ENCODE peak calls at places on chromosomes 2 and 18, in eight cellular contexts. Z is naive B cell; M is RWPE2; E is right cardiac atrium; X is left cardiac atrium; A is activated T-helper 17 cell treated with anti-CD3 and anti-CD28 coated beads, Interleukin-2, amount 50 U/mL, for 72 hours; D is Right ventricle myocardium inferior; R is SK-N-SH treated with all-trans-retinoic acid at 6 μM for 48 hours. O is an unnamed sample.

GRCh38 chr2:239295377-239296019 is 105.3 kb downstream of the HDAC4 start:
- ATAC-seq in Z (no peak), M (no peak), E (peak; percentile 52), X (no peak), A (no peak), D (no peak), R (no peak), O (no peak)

GRCh38 chr2:68936462-68936861 is 16.2 kb downstream of the GKN2 start:
- ATAC-seq in Z (no peak), M (peak; percentile 94), E (no peak), X (no peak), A (no peak), D (no peak), R (peak; percentile 84), O (no peak)

GRCh38 chr2:186569906-186570305 is 19.9 kb upstream of the ITGAV start:
- ATAC-seq in Z (no peak), M (no peak), E (no peak), X (no peak), A (no peak), D (no peak), R (peak; percentile 52), O (no peak)

GRCh38 chr18:25561923-25562322 is 210.0 kb upstream of the ZNF521 start:
- ATAC-seq in Z (no peak), M (no peak), E (no peak), X (no peak), A (no peak), D (no peak), R (peak; percentile 51), O (no peak)

GRCh38 chr2:101961287-101962242 is 30.2 kb upstream of the IL1R2 start:
- ATAC-seq in Z (no peak), M (no peak), E (peak; percentile 90), X (peak; percentile 90), A (no peak), D (peak; percentile 91), R (no peak), O (peak; percentile 93)

GRCh38 chr2:29226375-29226774 is 111.2 kb downstream of the CLIP4 start:
- ATAC-seq in Z (no peak), M (no peak), E (no peak), X (no peak), A (no peak), D (no peak), R (no peak), O (no peak)

GRCh38 chr2:26477126-26477910 is 606 bp downstream of the OTOF start:
- ATAC-seq in Z (no peak), M (no peak), E (no peak), X (no peak), A (peak; percentile 76), D (no peak), R (no peak), O (no peak)

GRCh38 chr2:54942373-54942772 is 107.9 kb downstream of the RTN4 start:
- ATAC-seq in Z (no peak), M (no peak), E (no peak), X (no peak), A (peak; percentile 67), D (no peak), R (no peak), O (no peak)

GRCh38 chr2:1755436-1756191 is 11.3 kb upstream of the PXDN start:
- ATAC-seq in Z (no peak), M (no peak), E (peak; percentile 34), X (no peak), A (no peak), D (no peak), R (no peak), O (no peak)

GRCh38 chr18:56538756-56539155 is 99.6 kb downstream of the TXNL1 start:
- ATAC-seq in Z (no peak), M (no peak), E (no peak), X (no peak), A (no peak), D (no peak), R (no peak), O (no peak)

GRCh38 chr2:106208874-106209273 is 14.8 kb upstream of the UXS1 start:
- ATAC-seq in Z (no peak), M (no peak), E (no peak), X (no peak), A (no peak), D (no peak), R (no peak), O (no peak)

GRCh38 chr2:75602724-75603342 is 42.1 kb upstream of the EVA1A start:
- ATAC-seq in Z (no peak), M (peak; percentile 78), E (no peak), X (no peak), A (no peak), D (no peak), R (peak; percentile 62), O (no peak)

GRCh38 chr2:73232471-73233153 is 427 bp downstream of the PRADC1 start:
- ATAC-seq in Z (no peak), M (no peak), E (no peak), X (no peak), A (no peak), D (no peak), R (no peak), O (no peak)

GRCh38 chr2:102357975-102358374 is 2.4 kb downstream of the IL18R1 start:
- ATAC-seq in Z (peak; percentile 50), M (no peak), E (no peak), X (no peak), A (no peak), D (no peak), R (no peak), O (no peak)

GRCh38 chr2:84816426-84817026 is 64.4 kb downstream of the TRABD2A start:
- ATAC-seq in Z (no peak), M (no peak), E (no peak), X (no peak), A (peak; percentile 65), D (no peak), R (no peak), O (no peak)

GRCh38 chr18:45801396-45802004 is 24.0 kb upstream of the SIGLEC15 start:
- ATAC-seq in Z (no peak), M (no peak), E (no peak), X (no peak), A (no peak), D (no peak), R (no peak), O (no peak)

GRCh38 chr2:216536725-216537124 is 38.1 kb downstream of the RPL37A start:
- ATAC-seq in Z (no peak), M (no peak), E (peak; percentile 57), X (peak; percentile 34), A (no peak), D (peak; percentile 58), R (peak; percentile 72), O (no peak)

GRCh38 chr2:162198239-162198638 is 45.0 kb downstream of the FAP start:
- ATAC-seq in Z (no peak), M (no peak), E (no peak), X (no peak), A (no peak), D (no peak), R (no peak), O (no peak)

GRCh38 chr2:158841839-158842238 is 46.7 kb downstream of the DAPL1 start:
- ATAC-seq in Z (no peak), M (no peak), E (peak; percentile 70), X (peak; percentile 74), A (no peak), D (peak; percentile 66), R (peak; percentile 78), O (peak; percentile 60)

GRCh38 chr2:71454221-71455010 is 1.1 kb downstream of the DYSF start:
- ATAC-seq in Z (no peak), M (no peak), E (peak; percentile 63), X (peak; percentile 76), A (no peak), D (peak; percentile 76), R (no peak), O (peak; percentile 56)

GRCh38 chr18:49666045-49666444 is 104.2 kb downstream of the LIPG start:
- ATAC-seq in Z (no peak), M (no peak), E (no peak), X (no peak), A (no peak), D (no peak), R (peak; percentile 86), O (no peak)

GRCh38 chr2:64327510-64328414 is 126.2 kb upstream of the LGALSL start:
- ATAC-seq in Z (peak; percentile 82), M (peak; percentile 64), E (peak; percentile 57), X (peak; percentile 64), A (no peak), D (peak; percentile 66), R (peak; percentile 64), O (no peak)

GRCh38 chr18:9507565-9508088 is 32.3 kb downstream of the RALBP1 start:
- ATAC-seq in Z (no peak), M (no peak), E (no peak), X (no peak), A (no peak), D (no peak), R (no peak), O (no peak)

GRCh38 chr2:12488365-12488972 is 228.3 kb upstream of the TRIB2 start:
- ATAC-seq in Z (peak; percentile 72), M (no peak), E (no peak), X (no peak), A (peak; percentile 61), D (no peak), R (no peak), O (no peak)

GRCh38 chr2:65377556-65378307 is 54.7 kb downstream of the SPRED2 start:
- ATAC-seq in Z (no peak), M (peak; percentile 93), E (peak; percentile 65), X (no peak), A (peak; percentile 92), D (peak; percentile 32), R (peak; percentile 94), O (peak; percentile 48)

GRCh38 chr2:239910404-239910803 is 114.7 kb downstream of the NDUFA10 start:
- ATAC-seq in Z (no peak), M (no peak), E (no peak), X (no peak), A (no peak), D (no peak), R (no peak), O (no peak)

GRCh38 chr2:101130081-101130480 is 21.1 kb downstream of the TBC1D8 start:
- ATAC-seq in Z (no peak), M (no peak), E (peak; percentile 27), X (no peak), A (no peak), D (no peak), R (no peak), O (no peak)

GRCh38 chr2:44730583-44730982 is 210.9 kb upstream of the SIX3 start:
- ATAC-seq in Z (no peak), M (no peak), E (no peak), X (no peak), A (no peak), D (no peak), R (no peak), O (no peak)

GRCh38 chr2:225355788-225356187 is 43.7 kb upstream of the NYAP2 start:
- ATAC-seq in Z (no peak), M (no peak), E (no peak), X (no peak), A (no peak), D (no peak), R (no peak), O (no peak)

GRCh38 chr2:175027755-175028154 is 22.6 kb upstream of the CHN1 start:
- ATAC-seq in Z (no peak), M (no peak), E (no peak), X (no peak), A (no peak), D (no peak), R (no peak), O (no peak)

GRCh38 chr18:35158728-35159443 is 81.9 kb upstream of the ZNF397 start:
- ATAC-seq in Z (peak; percentile 96), M (no peak), E (no peak), X (peak; percentile 10), A (peak; percentile 73), D (no peak), R (no peak), O (no peak)

GRCh38 chr18:23238651-23239349 is 103.5 kb downstream of the CABLES1 start:
- ATAC-seq in Z (no peak), M (peak; percentile 22), E (no peak), X (no peak), A (no peak), D (no peak), R (no peak), O (no peak)

GRCh38 chr2:240946654-240947053 is 40.5 kb downstream of the CROCC2 start:
- ATAC-seq in Z (no peak), M (peak; percentile 52), E (no peak), X (no peak), A (no peak), D (no peak), R (no peak), O (no peak)